ENCODE peak calls at places on chromosomes 1 and 21, in four cellular contexts. P, R, U and X are unnamed samples.

GRCh38 chr1:39952359-39953110 is 2.4 kb upstream of the MFSD2A start:
- DNase-seq in R (no peak), P (no peak), U (no peak), X (no peak)

GRCh38 chr1:205344010-205344808 is 12.5 kb downstream of the KLHDC8A start:
- DNase-seq in U (no peak), R (peak; percentile 49), P (no peak), X (no peak)

GRCh38 chr1:46687910-46688509 is 16.4 kb downstream of the TEX38 start:
- DNase-seq in R (no peak), P (no peak), U (no peak), X (no peak)

GRCh38 chr1:154418062-154418897 is 13.1 kb downstream of the IL6R start:
- DNase-seq in U (no peak), R (no peak), P (peak; percentile 63), X (no peak)

GRCh38 chr1:42148166-42148565 is 5.0 kb upstream of the GUCA2B start:
- DNase-seq in P (no peak), U (no peak), R (no peak), X (no peak)

GRCh38 chr1:107952989-107953388 is 12.0 kb downstream of the VAV3 start:
- DNase-seq in R (no peak), U (no peak), P (no peak), X (no peak)

GRCh38 chr1:62732327-62732726 is 44.1 kb upstream of the DOCK7 start:
- DNase-seq in P (no peak), U (no peak), R (peak; percentile 20), X (no peak)

GRCh38 chr1:20358761-20359263 is 68.1 kb downstream of the VWA5B1 start:
- DNase-seq in P (no peak), R (peak; percentile 50), U (peak; percentile 81), X (no peak)

GRCh38 chr1:53999920-54000319 is 18.1 kb downstream of the LDLRAD1 start:
- DNase-seq in U (no peak), P (no peak), R (no peak), X (no peak)

GRCh38 chr1:223332997-223333396 is 31.0 kb downstream of the SUSD4 start:
- DNase-seq in R (no peak), P (no peak), U (no peak), X (no peak)

GRCh38 chr1:10575616-10576015 is 100.9 kb downstream of the PEX14 start:
- DNase-seq in U (no peak), R (peak; percentile 77), P (no peak), X (no peak)

GRCh38 chr1:31627301-31627929 is 9.9 kb downstream of the HCRTR1 start:
- DNase-seq in R (no peak), U (peak; percentile 90), P (no peak), X (peak; percentile 88)

GRCh38 chr1:3235496-3235895 is 166.5 kb downstream of the PRDM16 start:
- DNase-seq in P (no peak), R (no peak), U (no peak), X (no peak)

GRCh38 chr1:66957938-66958337 is 33.1 kb downstream of the MIER1 start:
- DNase-seq in U (no peak), P (no peak), R (no peak), X (no peak)

GRCh38 chr1:10646347-10646861 is 150.0 kb downstream of the CASZ1 start:
- DNase-seq in U (peak; percentile 78), P (no peak), R (peak; percentile 76), X (no peak)

GRCh38 chr1:59146056-59146455 is 150.8 kb upstream of the FGGY start:
- DNase-seq in P (no peak), R (no peak), U (no peak), X (no peak)

GRCh38 chr1:10835423-10836421 is 39.3 kb upstream of the CASZ1 start:
- DNase-seq in P (no peak), R (peak; percentile 57), U (peak; percentile 56), X (no peak)

GRCh38 chr21:37564924-37565529 is 198.5 kb downstream of the DYRK1A start:
- DNase-seq in U (no peak), P (no peak), R (peak; percentile 41), X (no peak)

GRCh38 chr1:19038096-19038495 is 81.6 kb upstream of the IFFO2 start:
- DNase-seq in P (no peak), U (no peak), R (no peak), X (no peak)

GRCh38 chr1:48109390-48110009 is 112.3 kb upstream of the TRABD2B start:
- DNase-seq in R (peak; percentile 68), U (no peak), P (no peak), X (no peak)

GRCh38 chr1:107687846-107688753 is 276.9 kb downstream of the VAV3 start:
- DNase-seq in U (no peak), P (no peak), R (peak; percentile 66), X (no peak)

GRCh38 chr1:159132271-159132881 is 39.0 kb upstream of the CADM3 start:
- DNase-seq in R (peak; percentile 82), U (peak; percentile 37), P (peak; percentile 64), X (no peak)

GRCh38 chr1:2248127-2248826 is 20.2 kb downstream of the SKI start:
- DNase-seq in U (no peak), P (no peak), R (no peak), X (no peak)

GRCh38 chr1:204924013-204924759 is 53.5 kb downstream of the NFASC start:
- DNase-seq in P (no peak), R (peak; percentile 22), U (no peak), X (no peak)

GRCh38 chr1:218430802-218431201 is 85.7 kb downstream of the TGFB2 start:
- DNase-seq in U (no peak), R (no peak), P (no peak), X (no peak)

GRCh38 chr1:31238986-31239613 is 587 bp downstream of the NKAIN1 start:
- DNase-seq in R (peak; percentile 44), P (no peak), U (no peak), X (no peak)

GRCh38 chr1:22142315-22143064 is 407 bp downstream of the WNT4 start:
- DNase-seq in R (peak; percentile 61), P (no peak), U (no peak), X (no peak)

GRCh38 chr1:212664409-212665199 is 35.0 kb downstream of the BATF3 start:
- DNase-seq in R (no peak), P (no peak), U (no peak), X (peak; percentile 50)

GRCh38 chr1:40314721-40315238 is 2.3 kb downstream of the COL9A2 start:
- DNase-seq in R (no peak), P (no peak), U (no peak), X (no peak)

GRCh38 chr1:7890853-7891252 is 38.0 kb upstream of the UTS2 start:
- DNase-seq in R (no peak), U (no peak), P (no peak), X (no peak)
- H3K27ac ChIP-seq in R (no peak overlapping the region), U (no peak overlapping the region), P (no peak overlapping the region), X (no peak overlapping the region)

GRCh38 chr1:226310637-226311195 is 1.8 kb upstream of the LIN9 start:
- DNase-seq in U (no peak), R (no peak), P (no peak), X (no peak)

GRCh38 chr1:226308723-226309397 is at the start of gene LIN9:
- DNase-seq in P (peak; percentile 94), R (peak; percentile 97), U (peak; percentile 93), X (peak; percentile 91)

GRCh38 chr1:226309398-226310122 is 596 bp upstream of the LIN9 start:
- DNase-seq in R (peak; percentile 60), U (peak; percentile 43), P (peak; percentile 67), X (peak; percentile 77)

GRCh38 chr1:226311376-226311775 is 2.4 kb upstream of the LIN9 start:
- DNase-seq in R (no peak), U (no peak), P (no peak), X (no peak)

DNA sequence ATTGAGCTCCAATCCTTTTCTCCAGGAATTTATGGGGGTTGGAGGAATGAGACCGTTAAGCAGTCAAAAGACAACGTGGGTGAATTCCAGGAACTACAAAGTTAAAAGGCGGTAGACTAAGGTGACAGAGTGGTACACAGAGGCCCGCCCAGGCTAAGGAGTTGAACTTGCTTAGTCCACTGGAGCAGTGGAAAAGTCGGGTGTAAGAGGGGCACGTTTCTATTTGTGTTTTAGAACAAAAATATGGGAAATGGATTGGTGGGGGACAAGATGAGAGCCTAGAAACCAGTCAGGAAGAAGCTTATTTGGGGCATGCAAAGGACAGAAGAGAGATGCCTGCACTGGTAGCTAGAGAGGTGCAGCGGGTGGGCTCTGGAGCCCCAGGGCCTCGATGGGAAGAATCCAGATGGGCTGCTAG is 1.2 kb upstream of the LIN9 start:
- DNase-seq in P (no peak), U (no peak), R (no peak), X (no peak)
- H3K4me3 ChIP-seq in P (peak overlapping the region; percentile 73), U (no peak overlapping the region), R (peak overlapping the region; percentile 100), X (peak overlapping the region; percentile 93)

GRCh38 chr1:179598631-179599030 is 7.0 kb downstream of the TDRD5 start:
- DNase-seq in U (no peak), R (no peak), P (no peak), X (no peak)

GRCh38 chr1:179601093-179601492 is 9.5 kb downstream of the TDRD5 start:
- DNase-seq in R (no peak), P (no peak), U (no peak), X (no peak)

GRCh38 chr1:179599623-179600249 is 8.1 kb downstream of the TDRD5 start:
- DNase-seq in U (no peak), R (peak; percentile 42), P (no peak), X (no peak)
- H3K27ac ChIP-seq in U (no peak overlapping the region), R (no peak overlapping the region), P (no peak overlapping the region), X (no peak overlapping the region)

GRCh38 chr1:171740356-171740863 is 1.5 kb downstream of the VAMP4 start:
- DNase-seq in R (peak; percentile 56), U (no peak), P (no peak), X (no peak)
- H3K4me3 ChIP-seq in R (peak overlapping the region; percentile 96), U (no peak overlapping the region), P (no peak overlapping the region), X (peak overlapping the region; percentile 72)